ENCODE peak calls at places on chromosome 13, in six cellular contexts. H is IMR-90, D is HCT116, O is tibial artery, Q is lower lobe of right lung, Y is heart right ventricle. I is an unnamed sample.
A peak's percentile ranks its signal among the peaks of the same experiment; 100 is the strongest.

GRCh38 chr13:26529441-26529840 is 28.0 kb upstream of the WASF3 start:
- DNase-seq in O (no peak), Y (peak; percentile 31), H (peak; percentile 74), D (no peak), Q (no peak), I (peak; percentile 26)

GRCh38 chr13:74825170-74825948 is 656.6 kb downstream of the TBC1D4 start:
- DNase-seq in Y (no peak), O (no peak), Q (no peak), H (peak; percentile 49), D (no peak), I (no peak)

GRCh38 chr13:68984688-68985319 is 1122.8 kb upstream of the ATXN8OS start:
- DNase-seq in Y (peak; percentile 9), O (no peak), H (no peak), D (no peak), Q (no peak), I (no peak)

GRCh38 chr13:75416327-75417005 is 65.5 kb downstream of the TBC1D4 start:
- DNase-seq in D (no peak), Q (no peak), O (no peak), Y (no peak), H (no peak), I (no peak)

GRCh38 chr13:37306778-37307544 is 201.5 kb upstream of the CSNK1A1L start:
- DNase-seq in H (peak; percentile 98), Y (no peak), D (no peak), Q (no peak), O (no peak), I (peak; percentile 84)

GRCh38 chr13:41563501-41564001 is 106.2 kb downstream of the RGCC start:
- DNase-seq in Y (no peak), H (peak; percentile 50), Q (no peak), O (no peak), D (no peak), I (no peak)

GRCh38 chr13:56352356-56352755 is 788.4 kb upstream of the PRR20A start:
- DNase-seq in D (no peak), Q (no peak), O (no peak), Y (no peak), H (no peak), I (no peak)

GRCh38 chr13:95275322-95276118 is 25.7 kb downstream of the ABCC4 start:
- DNase-seq in D (no peak), O (no peak), Y (no peak), H (no peak), Q (no peak), I (no peak)

GRCh38 chr13:99393791-99394735 is 86.9 kb upstream of the GPR183 start:
- DNase-seq in O (no peak), D (no peak), H (no peak), Y (no peak), Q (no peak), I (no peak)

GRCh38 chr13:34025746-34026145 is 207.8 kb downstream of the RFC3 start:
- DNase-seq in H (peak; percentile 8), Q (no peak), D (no peak), Y (no peak), O (no peak), I (no peak)

GRCh38 chr13:41224113-41225110 is 30.0 kb upstream of the KBTBD7 start:
- DNase-seq in H (peak; percentile 83), D (no peak), Q (no peak), Y (no peak), O (no peak), I (peak; percentile 44)

GRCh38 chr13:49053215-49053614 is 77.5 kb downstream of the FNDC3A start:
- DNase-seq in Y (no peak), O (no peak), H (no peak), Q (no peak), D (no peak), I (no peak)

GRCh38 chr13:31880849-31881494 is 141.6 kb downstream of the RXFP2 start:
- DNase-seq in H (no peak), O (no peak), D (no peak), Y (no peak), Q (no peak), I (no peak)

GRCh38 chr13:109381546-109382180 is 404.7 kb downstream of the IRS2 start:
- DNase-seq in Y (no peak), O (no peak), Q (no peak), H (peak; percentile 71), D (no peak), I (peak; percentile 32)

GRCh38 chr13:102724923-102725322 is 30.1 kb upstream of the METTL21C start:
- DNase-seq in Q (no peak), Y (no peak), D (no peak), O (no peak), H (peak; percentile 24), I (no peak)

GRCh38 chr13:99486996-99487395 is 14.3 kb upstream of the TM9SF2 start:
- DNase-seq in Q (no peak), D (no peak), Y (no peak), H (no peak), O (no peak), I (no peak)

GRCh38 chr13:75319244-75319643 is 162.7 kb downstream of the TBC1D4 start:
- DNase-seq in H (peak; percentile 63), O (no peak), Q (no peak), D (no peak), Y (no peak), I (no peak)

GRCh38 chr13:95099541-95099940 is 201.7 kb downstream of the ABCC4 start:
- DNase-seq in Q (no peak), D (no peak), H (peak; percentile 28), Y (no peak), O (no peak), I (no peak)

GRCh38 chr13:102902789-102903347 is 57.0 kb downstream of the ERCC5 start:
- DNase-seq in Y (peak; percentile 38), D (no peak), Q (no peak), H (no peak), O (no peak), I (no peak)

GRCh38 chr13:71962735-71963134 is 95.7 kb upstream of the DACH1 start:
- DNase-seq in H (no peak), D (no peak), Y (no peak), O (no peak), Q (no peak), I (no peak)

GRCh38 chr13:32391101-32391620 is 36.8 kb downstream of the N4BP2L1 start:
- DNase-seq in D (no peak), Q (no peak), H (no peak), O (no peak), Y (no peak), I (no peak)

GRCh38 chr13:27406178-27406939 is 18.1 kb upstream of the GTF3A start:
- DNase-seq in D (no peak), Y (no peak), H (peak; percentile 49), Q (no peak), O (no peak), I (no peak)

GRCh38 chr13:76820759-76821158 is 65.4 kb downstream of the KCTD12 start:
- DNase-seq in Q (no peak), O (peak; percentile 80), D (no peak), H (no peak), Y (peak; percentile 40), I (no peak)

GRCh38 chr13:29503041-29503837 is 92.2 kb downstream of the SLC7A1 start:
- DNase-seq in H (peak; percentile 27), D (no peak), O (no peak), Y (no peak), Q (no peak), I (no peak)

GRCh38 chr13:62123409-62123808 is 707.8 kb upstream of the PCDH20 start:
- DNase-seq in O (no peak), Y (no peak), D (no peak), H (no peak), Q (no peak), I (no peak)

GRCh38 chr13:92175330-92175729 is 776.9 kb downstream of the GPC5 start:
- DNase-seq in Y (no peak), Q (no peak), O (no peak), H (peak; percentile 62), D (no peak), I (peak; percentile 34)

GRCh38 chr13:93270769-93271753 is 44.5 kb downstream of the GPC6 start:
- DNase-seq in Q (no peak), D (no peak), H (peak; percentile 44), O (no peak), Y (no peak), I (no peak)

GRCh38 chr13:40749327-40749726 is 21.7 kb downstream of the MRPS31 start:
- DNase-seq in O (no peak), Y (no peak), D (no peak), H (no peak), Q (no peak), I (no peak)

GRCh38 chr13:79710376-79710775 is 229.4 kb downstream of the NDFIP2 start:
- DNase-seq in O (no peak), Y (no peak), Q (no peak), D (no peak), H (no peak), I (no peak)

GRCh38 chr13:66689628-66690027 is 540.5 kb downstream of the PCDH9 start:
- DNase-seq in D (no peak), Q (no peak), Y (no peak), O (no peak), H (peak; percentile 40), I (no peak)
- TF ChIP-seq CTCF in D (no peak), Q (no peak), Y (peak; percentile 58), O (no peak), H (peak; percentile 42), I (peak; percentile 47)

GRCh38 chr13:44305845-44306244 is 67.8 kb upstream of the SERP2 start:
- DNase-seq in D (no peak), H (peak; percentile 67), O (no peak), Q (no peak), Y (no peak), I (no peak)
- H3K27ac ChIP-seq in D (peak overlapping the region; percentile 96), H (peak overlapping the region; percentile 65), O (peak overlapping the region; percentile 61), Q (peak overlapping the region; percentile 81), Y (peak overlapping the region; percentile 84), I (peak overlapping the region; percentile 85)

DNA sequence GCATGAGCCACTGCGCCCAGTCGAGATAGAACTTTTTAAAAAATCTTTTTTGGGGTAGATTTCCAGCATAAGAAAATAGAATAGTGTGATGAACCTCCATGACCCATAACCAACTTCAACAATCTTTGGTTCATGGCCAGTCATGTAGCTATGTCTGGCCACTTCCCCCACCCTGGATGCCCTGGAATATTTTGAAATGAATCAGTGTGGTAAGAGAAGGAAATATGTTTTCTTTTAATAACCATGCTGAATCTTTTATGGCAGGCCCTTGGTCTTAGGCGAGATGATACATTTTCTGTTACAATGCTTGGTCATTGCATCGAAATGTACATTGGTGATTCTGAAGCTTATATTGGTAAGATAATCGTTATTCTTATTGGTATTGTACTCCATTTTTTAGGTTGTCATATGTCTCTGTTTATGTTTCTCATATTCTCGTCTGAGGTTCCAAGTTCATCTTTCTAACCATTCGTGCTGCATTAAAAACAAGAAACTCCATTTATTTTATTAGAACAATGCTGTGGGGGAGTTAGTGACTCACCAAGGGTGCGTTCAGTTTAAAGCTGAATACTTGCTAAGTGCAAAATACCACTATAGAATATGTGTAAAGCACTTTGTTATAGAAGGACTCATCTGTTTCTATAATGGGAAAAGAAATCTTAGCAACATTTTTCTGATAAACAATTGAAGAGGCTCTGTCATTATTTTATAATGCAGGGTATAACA is 16.4 kb upstream of the UPF3A start:
- DNase-seq in Q (no peak), H (peak; percentile 79), D (no peak), O (no peak), Y (no peak), I (no peak)
- H3K4me3 ChIP-seq in Q (no peak overlapping the region), H (no peak overlapping the region), D (no peak overlapping the region), O (no peak overlapping the region), Y (no peak overlapping the region), I (no peak overlapping the region)

DNA sequence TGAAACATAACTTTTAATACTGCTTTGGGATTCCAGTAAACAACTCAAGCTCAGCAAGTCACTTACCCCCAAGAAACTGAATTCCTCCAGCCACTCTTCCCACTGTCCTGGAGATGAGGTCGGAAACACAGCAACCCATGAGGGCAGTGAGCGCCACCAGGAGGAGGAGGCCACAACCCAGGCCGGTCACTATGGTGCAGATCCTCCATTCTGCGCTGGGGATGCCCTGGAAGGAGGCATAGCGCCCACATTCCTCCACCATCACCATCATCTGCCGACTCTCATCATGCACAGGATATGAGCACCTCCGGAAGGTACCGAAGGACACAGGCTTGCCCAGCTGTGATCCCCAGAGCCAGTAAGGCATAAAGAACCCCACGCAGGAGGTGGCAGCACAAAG is 2.2 kb downstream of the LHFPL6 start:
- DNase-seq in D (no peak), O (peak; percentile 54), Y (peak; percentile 49), Q (no peak), H (no peak), I (no peak)
- TF ChIP-seq CTCF in D (no peak), O (peak; percentile 40), Y (peak; percentile 73), Q (peak; percentile 21), H (peak; percentile 18), I (peak; percentile 18)